ENCODE peak calls at places on chromosomes 12 and 14, in four cellular contexts. F, C, B and S are unnamed samples.

GRCh38 chr12:124538194-124539082 is 29.0 kb downstream of the NCOR2 start:
- DNase-seq in C (no peak), B (no peak), F (no peak), S (no peak)

GRCh38 chr12:6539276-6540134 is 5.2 kb downstream of the GAPDH start:
- DNase-seq in B (no peak), F (no peak), C (no peak), S (no peak)

GRCh38 chr12:74488134-74488533 is 49.5 kb upstream of the ATXN7L3B start:
- DNase-seq in F (no peak), B (no peak), C (no peak), S (no peak)

GRCh38 chr12:106137456-106138278 is 1.1 kb downstream of the NUAK1 start:
- DNase-seq in F (peak; percentile 20), C (no peak), B (no peak), S (peak; percentile 34)

GRCh38 chr14:90510208-90510607 is 113.4 kb downstream of the CALM1 start:
- DNase-seq in C (no peak), F (no peak), B (no peak), S (no peak)

GRCh38 chr14:101460521-101460920 is 100.8 kb upstream of the DIO3 start:
- DNase-seq in C (no peak), B (no peak), F (no peak), S (no peak)

GRCh38 chr14:23008836-23009235 is 1.1 kb downstream of the C14orf93 start:
- DNase-seq in B (no peak), F (no peak), C (no peak), S (no peak)

GRCh38 chr12:116656371-116656770 is 81.5 kb downstream of the SPRING1 start:
- DNase-seq in C (no peak), F (peak; percentile 25), B (no peak), S (no peak)

GRCh38 chr14:82720931-82721330 is 1187.3 kb upstream of the SEL1L start:
- DNase-seq in B (no peak), F (no peak), C (no peak), S (no peak)

GRCh38 chr12:129773170-129773493 is 130.7 kb downstream of the TMEM132D start:
- DNase-seq in B (no peak), F (no peak), C (no peak), S (no peak)

GRCh38 chr14:81211844-81212243 is 8.9 kb downstream of the GTF2A1 start:
- DNase-seq in B (no peak), C (no peak), F (peak; percentile 39), S (peak; percentile 55)

GRCh38 chr12:9870311-9870866 is 1.2 kb upstream of the CLEC2B start:
- DNase-seq in B (no peak), F (peak; percentile 10), C (no peak), S (peak; percentile 74)

GRCh38 chr14:69247691-69248440 is 12.1 kb upstream of the GALNT16 start:
- DNase-seq in C (peak; percentile 80), B (no peak), F (peak; percentile 98), S (peak; percentile 94)

GRCh38 chr14:80134321-80134720 is 77.0 kb downstream of the DIO2 start:
- DNase-seq in F (no peak), B (no peak), C (no peak), S (no peak)

GRCh38 chr14:93078830-93079229 is 36.9 kb downstream of the ITPK1 start:
- DNase-seq in F (peak; percentile 91), B (no peak), C (peak; percentile 62), S (peak; percentile 43)

GRCh38 chr14:91282954-91283645 is 38.6 kb upstream of the GPR68 start:
- DNase-seq in F (no peak), B (no peak), C (no peak), S (no peak)

GRCh38 chr12:40946612-40947194 is 241.4 kb upstream of the PDZRN4 start:
- DNase-seq in B (no peak), F (peak; percentile 39), C (peak; percentile 26), S (peak; percentile 58)

GRCh38 chr12:52052471-52053186 is 1.4 kb downstream of the NR4A1 start:
- DNase-seq in F (no peak), C (no peak), B (no peak), S (no peak)

GRCh38 chr12:117816-118345 is 51.3 kb downstream of the IQSEC3 start:
- DNase-seq in B (no peak), F (no peak), C (no peak), S (no peak)

GRCh38 chr12:116455540-116456306 is 103.5 kb upstream of the MAP1LC3B2 start:
- DNase-seq in B (no peak), C (peak; percentile 88), F (peak; percentile 96), S (peak; percentile 95)

GRCh38 chr14:90642239-90642717 is 174.0 kb downstream of the TTC7B start:
- DNase-seq in B (no peak), F (peak; percentile 25), C (peak; percentile 69), S (peak; percentile 59)

DNA sequence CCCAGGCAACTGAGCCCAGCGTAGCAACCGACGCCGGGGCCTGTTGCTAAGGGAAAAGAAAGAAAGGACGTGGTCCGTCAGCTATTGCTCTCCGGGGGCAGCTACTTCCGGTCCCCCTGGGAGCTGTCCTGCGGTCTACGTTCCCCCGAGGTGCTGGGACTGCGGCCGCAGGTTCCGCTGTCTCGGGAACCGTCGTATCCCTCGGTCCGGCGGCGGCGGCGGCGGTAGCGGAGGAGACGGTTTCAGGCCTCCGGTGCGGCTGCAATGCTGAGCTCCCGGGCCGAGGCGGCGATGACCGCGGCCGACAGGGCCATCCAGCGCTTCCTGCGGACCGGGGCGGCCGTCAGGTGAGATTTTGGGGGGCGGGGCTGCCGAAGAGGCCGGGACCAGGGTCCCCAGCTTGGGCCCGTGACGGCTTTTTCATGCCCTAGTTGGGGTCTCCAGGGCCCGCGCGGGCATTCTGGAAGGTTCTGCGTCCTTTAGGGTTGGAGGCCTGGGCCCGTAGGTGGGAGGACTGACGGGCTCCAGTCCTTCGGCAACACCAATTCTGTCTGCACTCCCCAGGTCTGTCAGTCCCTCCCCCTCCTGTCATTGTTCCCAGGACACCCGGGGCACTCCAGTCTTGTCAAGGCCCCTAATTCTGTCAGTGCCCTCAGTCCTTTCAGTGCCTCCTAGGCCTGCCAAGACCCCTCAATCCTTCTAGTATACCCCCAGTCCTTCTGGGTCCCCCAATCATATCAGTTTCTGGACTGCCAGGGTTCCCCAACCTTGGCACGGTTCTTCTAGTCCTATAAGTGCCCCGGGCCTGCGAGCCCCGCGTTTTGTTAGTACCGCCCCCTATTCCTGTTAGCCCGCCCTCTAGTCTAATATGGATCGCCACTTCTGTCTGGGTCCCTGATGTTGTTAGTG is at the start of gene USP30:
- DNase-seq in C (peak; percentile 77), F (peak; percentile 86), B (no peak), S (peak; percentile 92)
- TF ChIP-seq CTCF in C (no peak), F (no peak), B (no peak), S (no peak)

GRCh38 chr12:127381043-127381668 is 885.8 kb upstream of the TMEM132C start:
- DNase-seq in F (peak; percentile 5), B (no peak), C (peak; percentile 4), S (peak; percentile 35)
- H3K4me3 ChIP-seq in F (peak overlapping the region; percentile 52), B (peak overlapping the region; percentile 19), C (peak overlapping the region; percentile 55), S (peak overlapping the region; percentile 45)

DNA sequence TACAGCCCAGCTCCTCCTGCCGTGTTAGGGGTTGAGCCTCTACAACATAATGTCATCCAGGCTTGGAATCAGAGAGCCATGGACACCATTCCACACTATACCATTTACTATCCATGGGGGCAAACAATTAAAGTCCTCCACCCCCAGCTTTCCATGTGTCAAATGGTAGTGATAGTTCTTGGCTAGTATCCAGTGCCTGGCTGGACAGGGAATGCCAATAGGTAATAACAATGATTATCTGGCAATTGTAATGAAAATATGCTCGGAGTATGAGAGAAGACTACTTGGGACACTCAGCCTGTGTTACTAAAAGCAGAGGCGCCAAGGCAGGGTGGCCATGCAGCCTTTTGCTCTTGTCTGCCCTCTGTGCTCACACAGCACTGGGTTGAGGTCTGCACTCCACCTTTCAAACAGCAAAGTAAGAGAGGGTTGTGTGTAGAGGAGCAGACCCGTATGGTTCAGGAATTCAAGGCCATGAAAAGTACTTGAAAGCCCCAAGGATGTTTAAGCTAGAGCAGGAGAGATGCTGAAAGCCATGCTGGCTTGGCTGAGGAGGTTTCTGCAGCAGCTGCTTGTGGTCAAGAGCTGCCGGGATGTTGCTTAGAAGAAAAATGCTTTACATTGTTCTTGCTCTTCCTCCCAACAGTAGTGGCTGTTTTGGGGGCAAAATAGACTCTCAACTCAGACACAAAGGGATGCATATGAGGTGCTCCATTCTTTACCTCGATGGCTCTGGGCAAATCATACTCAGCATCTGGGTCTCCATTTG is 10.6 kb downstream of the SERPINA3 start:
- DNase-seq in B (no peak), F (peak; percentile 11), C (peak; percentile 48), S (peak; percentile 62)
- TF ChIP-seq CTCF in B (no peak), F (no peak), C (no peak), S (no peak)

DNA sequence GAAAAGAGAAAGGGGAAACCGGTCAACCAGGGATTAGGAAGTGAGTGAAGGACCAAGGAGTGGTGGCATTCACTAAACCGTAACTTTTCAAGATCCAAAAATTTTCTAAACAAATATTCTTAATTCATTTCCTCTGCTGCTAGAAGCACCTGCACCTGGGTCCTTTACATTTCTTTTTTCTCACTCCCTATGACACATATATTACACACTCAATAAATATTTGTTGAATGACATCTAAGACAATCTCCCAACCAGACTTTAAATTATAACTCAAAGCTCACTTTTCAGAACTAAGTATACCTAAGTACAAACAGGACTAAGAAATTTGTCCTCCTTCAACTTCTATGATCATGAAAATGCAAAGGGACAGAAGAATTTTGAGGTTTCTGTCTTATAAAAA is 11.1 kb downstream of the TTC5 start:
- DNase-seq in B (no peak), F (no peak), C (no peak), S (no peak)
- H3K4me3 ChIP-seq in B (no peak overlapping the region), F (no peak overlapping the region), C (no peak overlapping the region), S (no peak overlapping the region)

DNA sequence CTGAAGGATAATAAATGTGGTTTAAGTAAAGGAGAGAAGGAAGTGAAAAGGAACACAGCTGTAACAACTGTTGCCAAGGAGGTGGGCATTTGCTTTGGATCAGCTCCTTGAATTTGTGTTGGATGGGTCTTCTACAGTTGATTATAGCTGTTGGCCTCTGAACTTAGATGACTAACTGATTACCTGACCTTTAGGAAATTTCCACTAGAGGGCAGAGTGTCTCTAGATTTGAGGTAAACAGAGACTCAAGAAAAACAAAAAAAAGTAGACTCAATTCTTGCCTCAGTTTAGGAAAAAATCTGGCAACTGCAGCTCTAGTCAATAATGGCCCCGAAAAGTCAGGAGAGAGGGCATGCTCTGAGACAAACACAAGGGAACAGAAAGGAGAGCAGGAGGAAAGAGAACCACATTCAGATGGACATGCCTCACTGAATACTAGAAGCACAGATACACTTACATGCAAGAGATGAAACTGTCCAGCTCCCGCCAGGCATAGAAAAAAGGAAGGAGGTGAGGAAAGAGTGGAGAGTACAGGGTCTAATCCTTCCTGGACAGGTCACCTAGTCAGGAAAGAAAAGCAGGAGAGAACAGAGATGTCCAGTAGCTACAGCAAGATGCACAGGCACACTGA is 20.6 kb downstream of the COX14 start:
- DNase-seq in C (no peak), F (peak; percentile 69), B (no peak), S (peak; percentile 56)
- TF ChIP-seq CTCF in C (no peak), F (peak; percentile 76), B (no peak), S (peak; percentile 43)

DNA sequence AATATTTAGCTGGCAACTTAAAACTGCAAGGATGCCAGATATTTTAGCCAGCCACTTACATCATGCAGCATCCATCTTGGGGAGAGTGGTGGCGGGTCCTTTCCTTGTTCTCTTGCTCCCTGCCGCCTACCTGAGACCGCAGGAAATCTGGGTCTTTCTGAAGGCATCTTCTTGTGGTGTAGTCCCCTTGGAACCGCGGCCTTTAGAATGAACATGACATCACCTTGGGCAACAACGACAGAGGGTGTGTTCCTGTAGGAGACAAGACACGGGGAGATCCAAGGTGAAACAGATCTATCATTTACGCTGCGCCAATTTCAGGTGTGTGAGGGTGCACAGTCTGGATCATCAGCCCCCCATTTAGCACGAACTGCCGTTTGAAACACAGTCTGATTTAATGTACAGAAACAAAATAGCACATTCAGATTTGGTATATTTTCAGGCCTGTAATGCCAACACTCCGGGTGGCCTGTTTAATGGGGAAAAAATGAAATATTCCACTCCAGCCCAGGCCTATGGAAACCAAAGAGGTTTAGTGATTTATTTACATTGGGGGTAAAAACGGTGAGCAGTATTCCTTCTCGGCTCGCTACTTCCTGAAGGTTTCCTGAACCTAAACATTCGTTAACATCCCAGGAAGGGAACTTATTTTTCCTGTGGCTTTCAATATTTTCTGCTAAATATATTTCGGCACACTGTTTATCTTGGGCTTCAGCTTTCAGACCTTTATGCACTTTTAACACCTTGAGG is 12.7 kb upstream of the IRF2BPL start:
- DNase-seq in F (no peak), C (no peak), B (no peak), S (no peak)
- H3K4me3 ChIP-seq in F (no peak overlapping the region), C (peak overlapping the region; percentile 16), B (peak overlapping the region; percentile 37), S (no peak overlapping the region)